ENCODE peak calls at places on chromosome 7, in four cellular contexts. T is hepatocyte, E is neural progenitor cell, S is GM23338. X is an unnamed sample.
A peak's percentile ranks its signal among the peaks of the same experiment; 100 is the strongest.

GRCh38 chr7:135539629-135540028 is 18.1 kb upstream of the NUP205 start:
- DNase-seq in T (no peak), E (no peak), S (no peak), X (no peak)

GRCh38 chr7:15643000-15643705 is 43.3 kb downstream of the MEOX2 start:
- DNase-seq in T (no peak), E (no peak), S (peak; percentile 12), X (no peak)

GRCh38 chr7:74306737-74307469 is 17.7 kb downstream of the CLIP2 start:
- DNase-seq in T (no peak), E (peak; percentile 50), S (peak; percentile 40), X (peak; percentile 87)

GRCh38 chr7:149721084-149721601 is 52.2 kb downstream of the ZNF467 start:
- DNase-seq in T (no peak), E (no peak), S (no peak), X (no peak)

GRCh38 chr7:66899552-66900280 is 21.3 kb upstream of the TMEM248 start:
- DNase-seq in T (no peak), E (no peak), S (no peak), X (no peak)

GRCh38 chr7:45092100-45092930 is 3.5 kb upstream of the NACAD start:
- DNase-seq in T (no peak), E (no peak), S (peak; percentile 59), X (peak; percentile 73)

GRCh38 chr7:142181966-142182365 is 70.4 kb downstream of the MGAM2 start:
- DNase-seq in T (no peak), E (peak; percentile 33), S (no peak), X (no peak)

GRCh38 chr7:13982940-13983677 is 6.4 kb downstream of the ETV1 start:
- DNase-seq in T (no peak), E (no peak), S (no peak), X (no peak)

GRCh38 chr7:157009170-157009777 is 1.2 kb downstream of the MNX1 start:
- DNase-seq in T (no peak), E (peak; percentile 30), S (no peak), X (no peak)

GRCh38 chr7:103073989-103074518 is 542 bp downstream of the FBXL13 start:
- DNase-seq in T (peak; percentile 28), E (peak; percentile 23), S (peak; percentile 39), X (peak; percentile 40)

GRCh38 chr7:142896741-142897379 is 11.3 kb upstream of the TRPV6 start:
- DNase-seq in T (no peak), E (no peak), S (no peak), X (no peak)

GRCh38 chr7:99457646-99458493 is 8.1 kb downstream of the ATP5MF start:
- DNase-seq in T (no peak), E (no peak), S (no peak), X (no peak)

DNA sequence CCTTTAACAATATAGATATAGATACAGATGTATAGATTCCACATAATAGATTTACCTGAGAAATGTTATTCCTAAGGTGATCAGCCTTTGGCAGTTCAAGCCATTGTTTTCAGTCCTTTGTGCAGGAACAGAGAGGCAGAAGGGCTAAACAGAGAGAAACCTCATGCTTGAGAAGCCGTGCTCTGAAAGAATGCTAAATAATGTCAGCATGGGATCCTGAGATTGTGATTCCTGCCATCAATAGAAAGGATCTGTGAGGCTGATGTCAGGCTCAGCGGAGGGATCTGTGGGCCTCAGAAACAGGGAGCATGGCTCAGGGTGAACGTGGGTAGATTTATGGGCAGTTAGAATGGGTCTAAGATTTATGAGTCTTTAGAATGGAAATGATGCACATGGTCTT is 439.2 kb upstream of the IGFBP3 start:
- DNase-seq in T (no peak), E (peak; percentile 56), S (peak; percentile 16), X (no peak)
- TF ChIP-seq EZH2 in T (no peak), E (no peak), S (no peak), X (no peak)

GRCh38 chr7:7957513-7957912 is 11.1 kb upstream of the GLCCI1 start:
- DNase-seq in T (no peak), E (no peak), S (no peak), X (no peak)

GRCh38 chr7:7948233-7948632 is 20.4 kb upstream of the GLCCI1 start:
- DNase-seq in T (no peak), E (no peak), S (no peak), X (no peak)

GRCh38 chr7:7956531-7957221 is 11.9 kb upstream of the GLCCI1 start:
- DNase-seq in T (no peak), E (no peak), S (no peak), X (peak; percentile 71)

DNA sequence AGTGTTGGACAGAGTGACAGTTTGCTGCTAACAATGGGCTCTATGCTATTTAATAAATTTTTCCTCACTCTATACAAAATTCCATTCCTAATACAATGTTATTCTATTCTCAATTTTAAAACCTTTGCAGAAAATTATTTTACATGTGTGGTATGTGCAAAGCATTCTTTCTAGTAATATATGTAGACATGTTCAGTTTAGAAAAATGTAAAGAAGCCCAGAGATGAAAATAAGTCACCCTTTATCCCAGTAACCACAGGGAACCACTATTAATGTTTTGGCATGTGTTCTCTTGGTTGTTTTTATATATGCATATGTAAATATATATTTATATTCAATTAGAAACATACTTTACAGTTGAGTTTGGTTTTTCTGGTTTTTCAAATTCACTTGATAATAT is 14.8 kb upstream of the GLCCI1 start:
- DNase-seq in T (no peak), E (no peak), S (no peak), X (no peak)
- TF ChIP-seq EZH2phosphoT487 in T (no peak), E (no peak), S (no peak), X (no peak)

DNA sequence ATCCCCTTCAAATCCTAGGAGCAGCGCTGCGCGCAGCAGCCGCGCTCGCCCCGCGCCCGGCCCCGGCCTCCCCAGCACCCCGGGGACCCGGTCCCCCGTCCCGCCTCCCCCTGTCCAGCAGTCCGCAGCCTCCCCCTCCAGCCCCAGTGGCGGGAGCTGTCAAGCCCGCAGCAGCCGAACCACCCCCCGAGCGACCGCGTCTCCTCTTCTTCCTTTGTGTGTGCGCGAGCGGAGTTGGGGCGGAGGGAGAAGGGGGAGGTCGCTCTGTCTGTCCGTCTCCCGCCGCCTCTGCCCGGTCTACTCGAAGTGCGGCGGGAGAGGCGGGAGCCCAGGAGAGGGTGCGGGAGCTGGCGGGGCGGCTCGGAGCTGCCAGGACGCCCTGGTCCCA is 375 bp upstream of the CHN2 start:
- DNase-seq in T (peak; percentile 45), E (peak; percentile 72), S (peak; percentile 62), X (peak; percentile 10)
- TF ChIP-seq EZH2 in T (no peak), E (peak; percentile 63), S (no peak), X (no peak)

GRCh38 chr7:80681272-80681885 is 42.9 kb downstream of the CD36 start:
- DNase-seq in T (peak; percentile 42), E (no peak), S (peak; percentile 14), X (peak; percentile 65)

GRCh38 chr7:80682744-80683143 is 44.3 kb downstream of the CD36 start:
- DNase-seq in T (no peak), E (no peak), S (no peak), X (no peak)

DNA sequence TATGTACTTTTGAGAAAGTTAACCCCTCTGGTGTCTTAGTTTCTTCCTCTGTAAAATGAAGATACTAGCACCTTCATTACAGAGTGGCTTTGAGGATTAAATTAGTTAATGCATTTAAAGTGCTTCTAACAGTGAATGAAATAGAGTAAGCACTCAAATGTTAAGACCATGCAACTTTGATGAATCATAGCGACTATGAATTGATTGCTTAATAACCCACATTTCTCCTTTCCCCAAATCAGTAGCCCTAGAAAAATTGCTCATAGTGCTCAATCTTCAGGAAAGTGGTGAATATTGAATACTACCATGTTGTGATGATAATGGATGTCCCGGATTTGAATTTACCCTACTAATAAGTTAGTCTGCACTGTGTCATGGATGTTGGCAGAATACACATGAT is 48.1 kb downstream of the CD36 start:
- DNase-seq in T (no peak), E (no peak), S (no peak), X (peak; percentile 78)
- TF ChIP-seq EZH2phosphoT487 in T (no peak), E (no peak), S (no peak), X (no peak)

GRCh38 chr7:127251048-127251451 is 1.7 kb downstream of the GRM8 start:
- DNase-seq in T (no peak), E (peak; percentile 32), S (peak; percentile 16), X (peak; percentile 16)
- TF ChIP-seq EZH2 in T (no peak), E (peak; percentile 73), S (peak; percentile 51), X (no peak)